ENCODE peak calls at places on chromosomes 11 and 22, in ten cellular contexts. One of them, this sample, is unnamed.

GRCh38 chr22:40196628-40197027 is 18.9 kb downstream of the TNRC6B start:
- DNase-seq in dorsolateral prefrontal cortex: no peak
- DNase-seq in mammary epithelial cell: peak
- DNase-seq in A549: peak
- DNase-seq in kidney: no peak
- DNase-seq in MM.1S: no peak
- DNase-seq in mesothelial cell of epicardium: no peak
- DNase-seq in tibial artery: no peak
- DNase-seq in IMR-90: peak
- DNase-seq in GM13976: peak
- DNase-seq in this sample: no peak

GRCh38 chr11:74319139-74319538 is 7.7 kb upstream of the P4HA3 start:
- DNase-seq in mesothelial cell of epicardium: no peak
- DNase-seq in A549: no peak
- DNase-seq in kidney: no peak
- DNase-seq in dorsolateral prefrontal cortex: no peak
- DNase-seq in tibial artery: no peak
- DNase-seq in GM13976: no peak
- DNase-seq in IMR-90: peak
- DNase-seq in mammary epithelial cell: peak
- DNase-seq in MM.1S: no peak
- DNase-seq in this sample: no peak

GRCh38 chr22:19035474-19036228 is 86.6 kb downstream of the DGCR2 start:
- DNase-seq in mesothelial cell of epicardium: no peak
- DNase-seq in GM13976: no peak
- DNase-seq in kidney: peak
- DNase-seq in dorsolateral prefrontal cortex: peak
- DNase-seq in A549: no peak
- DNase-seq in MM.1S: no peak
- DNase-seq in IMR-90: no peak
- DNase-seq in mammary epithelial cell: no peak
- DNase-seq in tibial artery: no peak
- DNase-seq in this sample: no peak

GRCh38 chr11:69387409-69387885 is 93.5 kb downstream of the MYEOV start:
- DNase-seq in GM13976: no peak
- DNase-seq in MM.1S: no peak
- DNase-seq in A549: no peak
- DNase-seq in mammary epithelial cell: peak
- DNase-seq in dorsolateral prefrontal cortex: no peak
- DNase-seq in IMR-90: no peak
- DNase-seq in tibial artery: no peak
- DNase-seq in kidney: no peak
- DNase-seq in mesothelial cell of epicardium: no peak
- DNase-seq in this sample: no peak

GRCh38 chr22:40251106-40251505 is 73.4 kb downstream of the TNRC6B start:
- DNase-seq in MM.1S: no peak
- DNase-seq in GM13976: no peak
- DNase-seq in mesothelial cell of epicardium: no peak
- DNase-seq in tibial artery: no peak
- DNase-seq in A549: no peak
- DNase-seq in kidney: no peak
- DNase-seq in IMR-90: no peak
- DNase-seq in mammary epithelial cell: no peak
- DNase-seq in dorsolateral prefrontal cortex: no peak
- DNase-seq in this sample: no peak

GRCh38 chr11:315051-315481 is 1.2 kb downstream of the IFITM1 start:
- DNase-seq in MM.1S: no peak
- DNase-seq in A549: no peak
- DNase-seq in dorsolateral prefrontal cortex: no peak
- DNase-seq in GM13976: no peak
- DNase-seq in IMR-90: no peak
- DNase-seq in mammary epithelial cell: no peak
- DNase-seq in tibial artery: no peak
- DNase-seq in mesothelial cell of epicardium: no peak
- DNase-seq in kidney: peak
- DNase-seq in this sample: no peak

GRCh38 chr22:16915711-16916110 is 90.5 kb upstream of the XKR3 start:
- DNase-seq in IMR-90: no peak
- DNase-seq in mammary epithelial cell: peak
- DNase-seq in kidney: no peak
- DNase-seq in mesothelial cell of epicardium: no peak
- DNase-seq in MM.1S: peak
- DNase-seq in dorsolateral prefrontal cortex: no peak
- DNase-seq in GM13976: no peak
- DNase-seq in A549: no peak
- DNase-seq in tibial artery: no peak
- DNase-seq in this sample: no peak

GRCh38 chr11:37525336-37525735 is 927.3 kb upstream of the RAG2 start:
- DNase-seq in dorsolateral prefrontal cortex: no peak
- DNase-seq in A549: no peak
- DNase-seq in IMR-90: peak
- DNase-seq in mammary epithelial cell: no peak
- DNase-seq in GM13976: no peak
- DNase-seq in MM.1S: no peak
- DNase-seq in tibial artery: no peak
- DNase-seq in kidney: no peak
- DNase-seq in mesothelial cell of epicardium: no peak
- DNase-seq in this sample: no peak

GRCh38 chr22:17797721-17798559 is 23.7 kb upstream of the BID start:
- DNase-seq in GM13976: peak
- DNase-seq in A549: no peak
- DNase-seq in dorsolateral prefrontal cortex: no peak
- DNase-seq in IMR-90: no peak
- DNase-seq in mesothelial cell of epicardium: no peak
- DNase-seq in tibial artery: no peak
- DNase-seq in mammary epithelial cell: no peak
- DNase-seq in kidney: no peak
- DNase-seq in MM.1S: no peak
- DNase-seq in this sample: no peak

GRCh38 chr11:3138178-3139085 is 26.7 kb downstream of the OSBPL5 start:
- DNase-seq in mesothelial cell of epicardium: no peak
- DNase-seq in mammary epithelial cell: no peak
- DNase-seq in GM13976: no peak
- DNase-seq in A549: no peak
- DNase-seq in MM.1S: no peak
- DNase-seq in tibial artery: no peak
- DNase-seq in kidney: peak
- DNase-seq in dorsolateral prefrontal cortex: no peak
- DNase-seq in IMR-90: no peak
- DNase-seq in this sample: no peak

GRCh38 chr22:44448271-44448780 is 49.7 kb downstream of the RTL6 start:
- DNase-seq in tibial artery: peak
- DNase-seq in MM.1S: no peak
- DNase-seq in dorsolateral prefrontal cortex: no peak
- DNase-seq in mesothelial cell of epicardium: no peak
- DNase-seq in A549: peak
- DNase-seq in IMR-90: peak
- DNase-seq in mammary epithelial cell: peak
- DNase-seq in kidney: peak
- DNase-seq in GM13976: no peak
- DNase-seq in this sample: no peak

GRCh38 chr22:35150163-35151107 is 84.5 kb downstream of the ISX start:
- DNase-seq in GM13976: peak
- DNase-seq in IMR-90: peak
- DNase-seq in tibial artery: peak
- DNase-seq in mesothelial cell of epicardium: peak
- DNase-seq in A549: peak
- DNase-seq in dorsolateral prefrontal cortex: peak
- DNase-seq in kidney: no peak
- DNase-seq in MM.1S: peak
- DNase-seq in mammary epithelial cell: peak
- DNase-seq in this sample: no peak

GRCh38 chr11:57483570-57483934 is 23.2 kb downstream of the RTN4RL2 start:
- DNase-seq in GM13976: no peak
- DNase-seq in MM.1S: no peak
- DNase-seq in dorsolateral prefrontal cortex: no peak
- DNase-seq in mesothelial cell of epicardium: no peak
- DNase-seq in A549: no peak
- DNase-seq in kidney: no peak
- DNase-seq in mammary epithelial cell: no peak
- DNase-seq in tibial artery: no peak
- DNase-seq in IMR-90: no peak
- DNase-seq in this sample: no peak

GRCh38 chr22:49724030-49724892 is 103.4 kb downstream of the BRD1 start:
- DNase-seq in tibial artery: no peak
- DNase-seq in IMR-90: no peak
- DNase-seq in GM13976: no peak
- DNase-seq in A549: no peak
- DNase-seq in mesothelial cell of epicardium: peak
- DNase-seq in kidney: no peak
- DNase-seq in MM.1S: no peak
- DNase-seq in dorsolateral prefrontal cortex: no peak
- DNase-seq in mammary epithelial cell: no peak
- DNase-seq in this sample: no peak

GRCh38 chr11:89436071-89436470 is 55.1 kb downstream of the NOX4 start:
- DNase-seq in GM13976: no peak
- DNase-seq in mammary epithelial cell: peak
- DNase-seq in kidney: no peak
- DNase-seq in dorsolateral prefrontal cortex: no peak
- DNase-seq in tibial artery: no peak
- DNase-seq in IMR-90: peak
- DNase-seq in A549: no peak
- DNase-seq in MM.1S: no peak
- DNase-seq in mesothelial cell of epicardium: no peak
- DNase-seq in this sample: no peak

DNA sequence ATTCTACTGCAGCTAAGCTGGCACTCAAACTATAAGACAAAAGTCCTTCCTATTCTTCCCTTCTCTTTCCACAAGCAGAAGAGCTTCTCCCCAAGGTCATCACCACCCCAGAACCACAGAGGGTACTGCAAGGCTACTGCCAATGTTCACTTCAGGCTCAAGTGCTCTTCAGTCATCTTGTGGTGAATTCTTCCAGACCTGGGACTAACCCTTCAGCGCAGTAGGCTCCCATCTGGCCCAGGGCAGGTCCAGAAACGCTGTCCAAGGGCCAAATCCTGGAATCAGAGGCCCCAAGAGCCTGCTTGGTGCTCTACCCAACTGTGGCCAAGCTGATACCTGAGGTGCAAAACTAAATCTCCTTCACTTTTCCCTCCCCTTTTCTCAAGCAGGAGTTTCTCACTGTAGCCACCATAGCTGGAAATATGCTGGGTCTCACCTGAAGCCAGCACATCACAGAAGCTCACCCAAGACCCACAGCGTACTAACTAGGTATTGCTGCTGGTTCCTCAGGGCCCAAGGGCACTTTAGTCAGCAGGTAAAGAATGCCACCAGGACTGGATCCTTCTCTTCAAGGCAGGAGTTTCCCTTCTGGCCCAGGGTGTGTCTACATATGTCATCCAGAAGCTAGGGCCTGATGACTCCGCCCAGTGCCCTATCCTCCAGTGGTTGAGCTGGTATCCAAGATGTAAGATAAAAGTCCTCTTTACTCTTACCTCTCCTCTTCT is 27.8 kb downstream of the FCHSD2 start:
- DNase-seq in dorsolateral prefrontal cortex: no peak
- DNase-seq in GM13976: no peak
- DNase-seq in IMR-90: no peak
- DNase-seq in A549: no peak
- DNase-seq in kidney: no peak
- DNase-seq in tibial artery: no peak
- DNase-seq in MM.1S: no peak
- DNase-seq in mesothelial cell of epicardium: no peak
- DNase-seq in mammary epithelial cell: peak
- DNase-seq in this sample: no peak
- TF ChIP-seq CTCF in dorsolateral prefrontal cortex: no peak
- TF ChIP-seq CTCF in GM13976: no peak
- TF ChIP-seq CTCF in IMR-90: no peak
- TF ChIP-seq CTCF in A549: no peak
- TF ChIP-seq CTCF in kidney: no peak
- TF ChIP-seq CTCF in tibial artery: no peak
- TF ChIP-seq CTCF in MM.1S: no peak
- TF ChIP-seq CTCF in mesothelial cell of epicardium: no peak
- TF ChIP-seq CTCF in mammary epithelial cell: peak
- TF ChIP-seq CTCF in this sample: no peak

GRCh38 chr11:120207517-120207916 is 3.3 kb upstream of the OAF start:
- DNase-seq in mammary epithelial cell: no peak
- DNase-seq in IMR-90: no peak
- DNase-seq in mesothelial cell of epicardium: no peak
- DNase-seq in A549: no peak
- DNase-seq in MM.1S: no peak
- DNase-seq in dorsolateral prefrontal cortex: no peak
- DNase-seq in GM13976: no peak
- DNase-seq in kidney: no peak
- DNase-seq in tibial artery: no peak
- DNase-seq in this sample: no peak
- TF ChIP-seq CTCF in mammary epithelial cell: no peak
- TF ChIP-seq CTCF in IMR-90: no peak
- TF ChIP-seq CTCF in mesothelial cell of epicardium: no peak
- TF ChIP-seq CTCF in A549: no peak
- TF ChIP-seq CTCF in MM.1S: no peak
- TF ChIP-seq CTCF in dorsolateral prefrontal cortex: no peak
- TF ChIP-seq CTCF in GM13976: no peak
- TF ChIP-seq CTCF in kidney: no peak
- TF ChIP-seq CTCF in tibial artery: no peak
- TF ChIP-seq CTCF in this sample: no peak

DNA sequence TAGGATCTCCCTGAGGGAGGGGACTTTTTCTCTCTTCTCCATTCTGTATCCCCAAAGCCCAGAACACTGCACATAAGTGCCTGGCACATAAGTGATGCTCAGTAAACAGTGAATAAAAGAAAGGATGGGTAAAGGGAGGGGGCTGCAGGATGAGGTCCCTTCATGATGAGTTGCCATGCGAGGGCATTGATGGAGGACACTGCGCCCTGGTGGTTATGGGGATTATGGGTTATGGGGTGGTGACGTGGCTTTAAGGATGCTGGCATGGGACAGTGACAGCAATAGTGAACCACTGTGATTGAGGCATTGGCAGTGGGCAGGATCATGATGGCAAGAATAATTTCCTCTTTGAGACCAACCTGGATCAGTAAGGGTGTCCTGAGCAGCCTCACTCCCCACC is 43.9 kb upstream of the LRRC32 start:
- DNase-seq in dorsolateral prefrontal cortex: no peak
- DNase-seq in mammary epithelial cell: no peak
- DNase-seq in A549: no peak
- DNase-seq in mesothelial cell of epicardium: no peak
- DNase-seq in tibial artery: no peak
- DNase-seq in kidney: no peak
- DNase-seq in GM13976: no peak
- DNase-seq in MM.1S: no peak
- DNase-seq in IMR-90: no peak
- DNase-seq in this sample: no peak
- TF ChIP-seq CTCF in dorsolateral prefrontal cortex: no peak
- TF ChIP-seq CTCF in mammary epithelial cell: no peak
- TF ChIP-seq CTCF in A549: no peak
- TF ChIP-seq CTCF in mesothelial cell of epicardium: no peak
- TF ChIP-seq CTCF in tibial artery: no peak
- TF ChIP-seq CTCF in kidney: no peak
- TF ChIP-seq CTCF in GM13976: no peak
- TF ChIP-seq CTCF in MM.1S: peak
- TF ChIP-seq CTCF in IMR-90: no peak
- TF ChIP-seq CTCF in this sample: no peak

DNA sequence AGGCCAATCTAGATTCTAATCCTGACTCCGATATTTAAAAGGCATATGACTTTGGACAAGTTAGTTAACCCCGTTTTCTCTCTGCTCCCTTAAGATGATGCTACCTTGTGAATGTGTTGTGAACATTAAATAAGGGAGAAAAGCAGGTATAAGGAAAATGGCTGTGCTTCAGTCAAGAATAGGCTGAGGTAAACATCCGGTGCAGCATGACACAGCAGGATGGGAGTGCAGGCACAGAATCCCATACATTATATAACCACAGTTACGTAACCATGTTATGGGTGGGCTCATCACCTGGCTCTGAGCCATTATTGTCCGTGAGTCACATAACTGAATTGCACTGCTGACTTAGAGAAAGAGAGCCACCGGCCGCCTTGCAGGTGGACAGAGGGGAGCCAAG is 382.2 kb upstream of the ANO5 start:
- DNase-seq in A549: no peak
- DNase-seq in dorsolateral prefrontal cortex: no peak
- DNase-seq in GM13976: no peak
- DNase-seq in MM.1S: no peak
- DNase-seq in IMR-90: no peak
- DNase-seq in kidney: no peak
- DNase-seq in mammary epithelial cell: peak
- DNase-seq in tibial artery: no peak
- DNase-seq in mesothelial cell of epicardium: no peak
- DNase-seq in this sample: no peak
- TF ChIP-seq CTCF in A549: no peak
- TF ChIP-seq CTCF in dorsolateral prefrontal cortex: no peak
- TF ChIP-seq CTCF in GM13976: no peak
- TF ChIP-seq CTCF in MM.1S: no peak
- TF ChIP-seq CTCF in IMR-90: no peak
- TF ChIP-seq CTCF in kidney: no peak
- TF ChIP-seq CTCF in mammary epithelial cell: no peak
- TF ChIP-seq CTCF in tibial artery: no peak
- TF ChIP-seq CTCF in mesothelial cell of epicardium: no peak
- TF ChIP-seq CTCF in this sample: no peak

This sample was measured in D721Med.